ENCODE peak calls at places on chromosomes 16 and 17, in eight cellular contexts. L is HL-60; J is stimulated activated CD8-positive, alpha-beta memory T cell treated with anti-CD3 and anti-CD28 coated beads, Interleukin-12 subunit alpha, Interleukin-12 subunit beta, amount 100 ng/mL, for 4 hours; N is GM10248; Q is head of caudate nucleus; V is pancreas; S is kidney glomerular epithelial cell; Z is ACHN. I is an unnamed sample.

GRCh38 chr17:28579526-28579925 is 2.8 kb upstream of the ALDOC start:
- DNase-seq in L (no peak), J (no peak), N (peak), Q (no peak), V (no peak), S (no peak), Z (no peak), I (no peak)

GRCh38 chr16:48503779-48504178 is 106.2 kb downstream of the N4BP1 start:
- DNase-seq in L (no peak), J (no peak), N (no peak), Q (no peak), V (no peak), S (no peak), Z (no peak), I (peak)

GRCh38 chr16:14963281-14964173 is 11.3 kb upstream of the PDXDC1 start:
- DNase-seq in L (no peak), J (no peak), N (no peak), Q (no peak), V (no peak), S (no peak), Z (no peak), I (no peak)

GRCh38 chr16:66970775-66971725 is 10.0 kb downstream of the CES3 start:
- DNase-seq in L (no peak), J (no peak), N (no peak), Q (no peak), V (no peak), S (peak), Z (peak), I (no peak)

GRCh38 chr16:57685633-57686032 is 9.0 kb upstream of the DRC7 start:
- DNase-seq in L (no peak), J (no peak), N (no peak), Q (no peak), V (no peak), S (no peak), Z (no peak), I (no peak)

GRCh38 chr17:74671031-74671771 is 41.5 kb downstream of the CD300LF start:
- DNase-seq in L (peak), J (peak), N (peak), Q (peak), V (peak), S (peak), Z (peak), I (peak)

GRCh38 chr16:29760567-29761279 is 14.9 kb upstream of the C16orf54 start:
- DNase-seq in L (no peak), J (no peak), N (no peak), Q (no peak), V (no peak), S (no peak), Z (no peak), I (no peak)

GRCh38 chr17:45332989-45333701 is 16.3 kb upstream of the MAP3K14 start:
- DNase-seq in L (peak), J (no peak), N (peak), Q (no peak), V (no peak), S (no peak), Z (peak), I (no peak)

GRCh38 chr16:29765167-29766032 is 12.7 kb upstream of the ZG16 start:
- DNase-seq in L (no peak), J (no peak), N (no peak), Q (no peak), V (peak), S (no peak), Z (no peak), I (no peak)

GRCh38 chr16:9434659-9435058 is 343.2 kb downstream of the HAPSTR1 start:
- DNase-seq in L (no peak), J (no peak), N (no peak), Q (no peak), V (no peak), S (no peak), Z (no peak), I (no peak)

GRCh38 chr16:87033541-87034300 is 283.5 kb downstream of the C16orf95 start:
- DNase-seq in L (no peak), J (no peak), N (no peak), Q (no peak), V (no peak), S (no peak), Z (no peak), I (no peak)

GRCh38 chr16:8885674-8886592 is 3.8 kb downstream of the LITAFD start:
- DNase-seq in L (no peak), J (no peak), N (no peak), Q (no peak), V (no peak), S (peak), Z (peak), I (peak)

GRCh38 chr17:76420356-76421053 is 32.4 kb downstream of the UBE2O start:
- DNase-seq in L (no peak), J (no peak), N (no peak), Q (no peak), V (no peak), S (no peak), Z (no peak), I (no peak)

GRCh38 chr17:38752119-38752929 is at the start of gene PSMB3:
- DNase-seq in L (peak), J (peak), N (peak), Q (peak), V (peak), S (peak), Z (peak), I (peak)

GRCh38 chr16:79786389-79786788 is 185.9 kb upstream of the MAF start:
- DNase-seq in L (no peak), J (no peak), N (no peak), Q (no peak), V (no peak), S (no peak), Z (no peak), I (no peak)

GRCh38 chr16:27237229-27238015 is 31.1 kb downstream of the NSMCE1 start:
- DNase-seq in L (no peak), J (peak), N (peak), Q (peak), V (no peak), S (no peak), Z (no peak), I (no peak)

GRCh38 chr17:65433592-65433991 is 127.9 kb downstream of the AXIN2 start:
- DNase-seq in L (no peak), J (no peak), N (no peak), Q (no peak), V (no peak), S (no peak), Z (no peak), I (no peak)

GRCh38 chr17:19286751-19287341 is 49.7 kb downstream of the EPN2 start:
- DNase-seq in L (no peak), J (no peak), N (no peak), Q (no peak), V (no peak), S (no peak), Z (no peak), I (no peak)

GRCh38 chr16:19175492-19176262 is 7.6 kb downstream of the SYT17 start:
- DNase-seq in L (no peak), J (no peak), N (no peak), Q (no peak), V (no peak), S (no peak), Z (no peak), I (no peak)

GRCh38 chr17:32298298-32298697 is 32.7 kb downstream of the RHBDL3 start:
- DNase-seq in L (no peak), J (no peak), N (no peak), Q (no peak), V (no peak), S (no peak), Z (no peak), I (no peak)

GRCh38 chr17:65729207-65729606 is 167.8 kb upstream of the AXIN2 start:
- DNase-seq in L (no peak), J (no peak), N (no peak), Q (no peak), V (no peak), S (no peak), Z (no peak), I (no peak)

GRCh38 chr17:76569607-76570279 is 15.9 kb downstream of the ST6GALNAC2 start:
- DNase-seq in L (no peak), J (no peak), N (no peak), Q (peak), V (peak), S (no peak), Z (no peak), I (peak)

GRCh38 chr17:58679263-58680037 is 12.4 kb downstream of the TEX14 start:
- DNase-seq in L (no peak), J (no peak), N (no peak), Q (no peak), V (no peak), S (no peak), Z (peak), I (no peak)

GRCh38 chr16:9408297-9408696 is 316.9 kb downstream of the HAPSTR1 start:
- DNase-seq in L (no peak), J (no peak), N (no peak), Q (no peak), V (no peak), S (no peak), Z (no peak), I (no peak)

GRCh38 chr16:53341787-53342186 is 92.5 kb upstream of the RBL2 start:
- DNase-seq in L (no peak), J (no peak), N (no peak), Q (no peak), V (no peak), S (no peak), Z (no peak), I (no peak)

GRCh38 chr17:4498461-4499397 is at the start of gene SPNS2:
- DNase-seq in L (no peak), J (peak), N (peak), Q (peak), V (peak), S (peak), Z (peak), I (peak)

GRCh38 chr16:85612801-85613608 is at the start of gene GSE1:
- DNase-seq in L (peak), J (peak), N (peak), Q (peak), V (peak), S (peak), Z (peak), I (no peak)

GRCh38 chr17:39222866-39223834 is 2.6 kb downstream of the STAC2 start:
- DNase-seq in L (no peak), J (no peak), N (no peak), Q (no peak), V (no peak), S (no peak), Z (no peak), I (no peak)

GRCh38 chr17:51398128-51398525 is 137.8 kb downstream of the UTP18 start:
- DNase-seq in L (no peak), J (no peak), N (no peak), Q (no peak), V (no peak), S (no peak), Z (no peak), I (no peak)

GRCh38 chr16:47519543-47519942 is 58.4 kb downstream of the PHKB start:
- DNase-seq in L (no peak), J (no peak), N (no peak), Q (no peak), V (no peak), S (no peak), Z (no peak), I (no peak)

GRCh38 chr16:50304467-50305440 is 38.4 kb downstream of the ADCY7 start:
- DNase-seq in L (no peak), J (no peak), N (no peak), Q (peak), V (peak), S (no peak), Z (no peak), I (peak)

GRCh38 chr16:9119795-9120194 is 28.4 kb downstream of the HAPSTR1 start:
- DNase-seq in L (no peak), J (no peak), N (no peak), Q (no peak), V (no peak), S (no peak), Z (no peak), I (no peak)

GRCh38 chr16:11560701-11561439 is 25.8 kb downstream of the LITAF start:
- DNase-seq in L (no peak), J (peak), N (no peak), Q (no peak), V (no peak), S (no peak), Z (no peak), I (no peak)

GRCh38 chr16:81436381-81436780 is 8.2 kb upstream of the CMIP start:
- DNase-seq in L (no peak), J (no peak), N (no peak), Q (no peak), V (no peak), S (no peak), Z (no peak), I (no peak)

GRCh38 chr16:24775455-24775854 is 46.0 kb downstream of the TNRC6A start:
- DNase-seq in L (no peak), J (no peak), N (no peak), Q (no peak), V (peak), S (no peak), Z (no peak), I (no peak)

GRCh38 chr17:30243002-30243401 is 7.5 kb upstream of the SLC6A4 start:
- DNase-seq in L (no peak), J (no peak), N (no peak), Q (no peak), V (no peak), S (no peak), Z (no peak), I (no peak)

GRCh38 chr16:80687606-80688005 is 116.8 kb downstream of the CDYL2 start:
- DNase-seq in L (no peak), J (no peak), N (no peak), Q (no peak), V (no peak), S (no peak), Z (no peak), I (no peak)

GRCh38 chr17:68843522-68843921 is 111.7 kb downstream of the ABCA8 start:
- DNase-seq in L (no peak), J (no peak), N (no peak), Q (no peak), V (no peak), S (no peak), Z (no peak), I (no peak)

I was measured in posterior cingulate gyrus.